ENCODE peak calls at places on chromosome 4, in ten cellular contexts. T is right cardiac atrium, E is ovary, Y is colonic mucosa, L is GM23338, C is OCI-LY7, N is IMR-90, R is heart left ventricle, F is aorta, J is right lobe of liver. S is an unnamed sample.

GRCh38 chr4:108359130-108359709 is 190.5 kb upstream of the LEF1 start:
- DNase-seq in T (no peak), E (no peak), Y (no peak), L (no peak), C (peak; percentile 73), N (no peak), R (no peak), F (no peak), J (no peak), S (no peak)

GRCh38 chr4:158817562-158818370 is 48.9 kb downstream of the FNIP2 start:
- DNase-seq in T (no peak), E (no peak), Y (no peak), L (no peak), C (no peak), N (no peak), R (no peak), F (no peak), J (no peak), S (no peak)

GRCh38 chr4:40152642-40153041 is 44.2 kb upstream of the RHOH start:
- DNase-seq in T (no peak), E (no peak), Y (no peak), L (no peak), C (no peak), N (no peak), R (no peak), F (no peak), J (no peak), S (no peak)

GRCh38 chr4:53015681-53016080 is 153.6 kb downstream of the RASL11B start:
- DNase-seq in T (no peak), E (peak; percentile 58), Y (peak; percentile 29), L (peak; percentile 74), C (peak; percentile 42), N (peak; percentile 81), R (no peak), F (no peak), J (no peak), S (peak; percentile 91)

GRCh38 chr4:155249036-155249566 is 40.7 kb downstream of the NPY2R start:
- DNase-seq in T (no peak), E (no peak), Y (no peak), L (no peak), C (no peak), N (no peak), R (no peak), F (no peak), J (no peak), S (no peak)

GRCh38 chr4:57410331-57411052 is 300.3 kb upstream of the IGFBP7 start:
- DNase-seq in T (peak; percentile 38), E (no peak), Y (no peak), L (no peak), C (no peak), N (no peak), R (no peak), F (peak; percentile 60), J (no peak), S (no peak)

GRCh38 chr4:54449999-54450398 is 207.8 kb upstream of the KIT start:
- DNase-seq in T (no peak), E (no peak), Y (no peak), L (no peak), C (no peak), N (no peak), R (no peak), F (no peak), J (no peak), S (no peak)

GRCh38 chr4:173171987-173172386 is 3.4 kb downstream of the GALNT7 start:
- DNase-seq in T (no peak), E (no peak), Y (no peak), L (no peak), C (no peak), N (no peak), R (no peak), F (no peak), J (no peak), S (no peak)

GRCh38 chr4:169940460-169940859 is 85.7 kb downstream of the MFAP3L start:
- DNase-seq in T (no peak), E (no peak), Y (no peak), L (peak; percentile 60), C (no peak), N (no peak), R (no peak), F (no peak), J (no peak), S (no peak)

GRCh38 chr4:150268444-150268843 is 190.2 kb downstream of the DCLK2 start:
- DNase-seq in T (no peak), E (no peak), Y (no peak), L (no peak), C (no peak), N (peak; percentile 25), R (no peak), F (no peak), J (no peak), S (no peak)

GRCh38 chr4:6287017-6287788 is 17.6 kb downstream of the WFS1 start:
- DNase-seq in T (no peak), E (peak; percentile 20), Y (no peak), L (no peak), C (no peak), N (no peak), R (no peak), F (no peak), J (no peak), S (no peak)

DNA sequence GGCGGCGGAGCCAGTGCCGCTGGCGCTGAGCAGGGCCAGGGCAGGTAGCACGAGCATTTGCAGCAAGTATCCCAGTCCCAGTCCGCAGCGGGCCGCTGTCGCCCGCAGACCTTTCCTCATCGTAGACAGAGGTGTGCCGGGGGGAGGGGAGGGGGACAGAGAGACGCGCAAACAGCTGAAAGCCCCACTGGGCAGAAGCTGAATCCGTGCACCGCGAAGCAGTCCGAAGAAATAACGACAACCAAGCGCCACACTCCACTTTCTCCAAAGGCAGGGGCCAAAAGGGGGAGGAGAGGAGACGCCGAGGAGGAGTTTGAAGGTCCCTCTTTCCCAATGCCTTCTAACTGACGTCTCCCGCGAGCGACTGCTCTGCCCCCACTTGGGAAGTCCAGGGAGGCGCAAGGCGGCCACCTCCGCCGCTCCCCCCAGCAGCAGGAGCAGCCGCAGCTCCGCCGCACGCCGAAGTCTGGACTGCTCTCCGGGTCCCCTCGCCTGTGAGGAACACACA is at the start of gene UNC5C:
- DNase-seq in T (peak; percentile 88), E (peak; percentile 67), Y (peak; percentile 56), L (peak; percentile 77), C (no peak), N (no peak), R (peak; percentile 83), F (peak; percentile 85), J (peak; percentile 51), S (peak; percentile 90)
- H3K27ac ChIP-seq in T (peak within 1 kb of the TSS; percentile 76), E (peak within 1 kb of the TSS; percentile 69), Y (peak within 1 kb of the TSS; percentile 75), L (no peak within 1 kb of the TSS), C (no peak within 1 kb of the TSS), N (no peak within 1 kb of the TSS), R (peak within 1 kb of the TSS; percentile 69), F (peak within 1 kb of the TSS; percentile 92), J (peak within 1 kb of the TSS; percentile 47), S (peak within 1 kb of the TSS; percentile 81)

GRCh38 chr4:88035292-88035691 is 27.9 kb downstream of the PKD2 start:
- DNase-seq in T (no peak), E (no peak), Y (no peak), L (no peak), C (no peak), N (no peak), R (no peak), F (no peak), J (no peak), S (no peak)

GRCh38 chr4:88037447-88037846 is 30.0 kb downstream of the PKD2 start:
- DNase-seq in T (no peak), E (no peak), Y (no peak), L (no peak), C (no peak), N (no peak), R (no peak), F (no peak), J (no peak), S (no peak)

GRCh38 chr4:88030565-88031310 is 23.3 kb downstream of the PKD2 start:
- DNase-seq in T (no peak), E (no peak), Y (no peak), L (no peak), C (no peak), N (no peak), R (no peak), F (no peak), J (no peak), S (no peak)

GRCh38 chr4:88029556-88029955 is 22.1 kb downstream of the PKD2 start:
- DNase-seq in T (no peak), E (no peak), Y (no peak), L (no peak), C (no peak), N (peak; percentile 33), R (no peak), F (no peak), J (no peak), S (no peak)

GRCh38 chr4:88033309-88033708 is 25.9 kb downstream of the PKD2 start:
- DNase-seq in T (no peak), E (no peak), Y (peak; percentile 60), L (peak; percentile 81), C (peak; percentile 65), N (peak; percentile 72), R (no peak), F (no peak), J (peak; percentile 59), S (peak; percentile 72)
- H3K4me3 ChIP-seq in T (no peak overlapping the region), E (no peak overlapping the region), Y (no peak overlapping the region), L (no peak overlapping the region), C (no peak overlapping the region), N (no peak overlapping the region), R (no peak overlapping the region), F (no peak overlapping the region), J (no peak overlapping the region), S (no peak overlapping the region)

GRCh38 chr4:122842984-122843531 is 16.4 kb downstream of the FGF2 start:
- DNase-seq in T (no peak), E (no peak), Y (no peak), L (no peak), C (no peak), N (no peak), R (no peak), F (peak; percentile 56), J (no peak), S (no peak)
- H3K4me1 ChIP-seq in T (peaks cover 6% of the 10 kb centered on the region), E (no peaks in the 10 kb centered on the region), Y (no peaks in the 10 kb centered on the region), L (peaks cover 74% of the 10 kb centered on the region), C (no peaks in the 10 kb centered on the region), N (peaks cover 7% of the 10 kb centered on the region), R (peaks cover 5% of the 10 kb centered on the region), F (peaks cover 9% of the 10 kb centered on the region), J (peaks cover 9% of the 10 kb centered on the region), S (peaks cover 7% of the 10 kb centered on the region)

DNA sequence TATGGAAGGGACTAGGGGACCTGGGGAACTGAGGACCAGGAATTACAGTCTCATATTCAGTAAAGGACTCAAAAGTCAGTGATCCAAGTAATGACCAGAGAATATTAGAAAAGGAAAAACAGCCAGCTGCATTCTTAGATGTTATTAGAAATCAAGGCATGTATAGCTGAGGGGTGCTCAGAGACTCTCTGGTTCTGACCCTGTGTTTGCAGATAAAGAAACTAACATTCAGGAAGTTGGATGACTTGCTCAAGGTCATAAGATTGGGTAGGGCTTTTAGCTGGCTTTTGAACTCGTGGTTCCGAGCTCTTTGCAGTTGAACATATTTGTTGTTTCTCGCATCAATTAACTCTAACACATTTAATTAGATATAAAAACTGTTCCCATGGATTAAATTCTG is 62.4 kb upstream of the ENPP6 start:
- DNase-seq in T (no peak), E (no peak), Y (no peak), L (no peak), C (no peak), N (no peak), R (no peak), F (no peak), J (no peak), S (no peak)
- H3K27ac ChIP-seq in T (no peak overlapping the region), E (no peak overlapping the region), Y (no peak overlapping the region), L (no peak overlapping the region), C (peak overlapping the region; percentile 96), N (no peak overlapping the region), R (peak overlapping the region; percentile 18), F (no peak overlapping the region), J (no peak overlapping the region), S (no peak overlapping the region)

S was measured in cardiac muscle cell.